ENCODE peak calls at places on chromosomes 5 and 9, in five cellular contexts. W, M, U, P and B are unnamed samples.

GRCh38 chr5:72511371-72512178 is 4.4 kb upstream of the ZNF366 start:
- DNase-seq in W (peak), M (no peak), U (no peak), P (no peak), B (no peak)

GRCh38 chr5:127518319-127518621 is 830 bp downstream of the PRRC1 start:
- DNase-seq in W (peak), M (peak), U (no peak), P (no peak), B (no peak)

GRCh38 chr5:74992791-74993190 is 59.6 kb downstream of the GCNT4 start:
- DNase-seq in W (no peak), M (no peak), U (no peak), P (no peak), B (no peak)

GRCh38 chr9:134205636-134206316 is 41.4 kb upstream of the RNU6ATAC start:
- DNase-seq in W (peak), M (no peak), U (no peak), P (peak), B (no peak)

GRCh38 chr5:134784241-134784920 is 25.8 kb downstream of the DDX46 start:
- DNase-seq in W (peak), M (peak), U (no peak), P (no peak), B (no peak)

GRCh38 chr5:134642931-134643530 is 5.6 kb upstream of the SEC24A start:
- DNase-seq in W (no peak), M (no peak), U (no peak), P (no peak), B (no peak)

GRCh38 chr5:73150872-73151271 is 22.1 kb upstream of the TMEM174 start:
- DNase-seq in W (no peak), M (no peak), U (no peak), P (no peak), B (no peak)

GRCh38 chr5:29982446-29982845 is 1211.0 kb upstream of the CDH6 start:
- DNase-seq in W (no peak), M (no peak), U (no peak), P (no peak), B (no peak)

GRCh38 chr9:69379250-69379982 is 54.4 kb downstream of the ENTREP1 start:
- DNase-seq in W (peak), M (peak), U (no peak), P (no peak), B (no peak)

GRCh38 chr9:107465467-107466451 is 23.8 kb downstream of the KLF4 start:
- DNase-seq in W (peak), M (peak), U (peak), P (no peak), B (no peak)

GRCh38 chr5:172350212-172351181 is 66.9 kb upstream of the UBTD2 start:
- DNase-seq in W (no peak), M (no peak), U (no peak), P (no peak), B (no peak)

GRCh38 chr5:83277154-83277553 is 194.4 kb upstream of the VCAN start:
- DNase-seq in W (no peak), M (no peak), U (no peak), P (no peak), B (no peak)

GRCh38 chr5:119365847-119366536 is 10.2 kb downstream of the TNFAIP8 start:
- DNase-seq in W (no peak), M (no peak), U (no peak), P (no peak), B (no peak)

GRCh38 chr9:131275332-131276106 is 791 bp downstream of the FAM78A start:
- DNase-seq in W (no peak), M (no peak), U (no peak), P (no peak), B (no peak)

GRCh38 chr5:80619081-80619480 is 35.4 kb upstream of the MSH3 start:
- DNase-seq in W (no peak), M (no peak), U (no peak), P (no peak), B (no peak)

GRCh38 chr9:137435980-137436760 is 5.0 kb downstream of the ENTPD8 start:
- DNase-seq in W (peak), M (peak), U (peak), P (no peak), B (no peak)

GRCh38 chr5:178532666-178533065 is 57.5 kb downstream of the COL23A1 start:
- DNase-seq in W (no peak), M (no peak), U (no peak), P (no peak), B (no peak)

GRCh38 chr9:100468041-100468440 is 4.9 kb upstream of the TMEFF1 start:
- DNase-seq in W (no peak), M (no peak), U (no peak), P (no peak), B (no peak)

GRCh38 chr9:113479150-113479761 is 15.7 kb downstream of the RGS3 start:
- DNase-seq in W (no peak), M (no peak), U (no peak), P (no peak), B (no peak)

GRCh38 chr9:35350827-35351549 is 138.9 kb upstream of the RUSC2 start:
- DNase-seq in W (peak), M (no peak), U (no peak), P (no peak), B (no peak)

GRCh38 chr9:107425110-107426025 is 64.2 kb downstream of the KLF4 start:
- DNase-seq in W (peak), M (peak), U (peak), P (no peak), B (no peak)

GRCh38 chr9:137579259-137579604 is 507 bp upstream of the DPH7 start:
- DNase-seq in W (no peak), M (no peak), U (no peak), P (no peak), B (no peak)

GRCh38 chr9:101578378-101578777 is 16.4 kb downstream of the PPP3R2 start:
- DNase-seq in W (no peak), M (no peak), U (no peak), P (no peak), B (peak)

GRCh38 chr5:134394932-134395331 is 16.7 kb downstream of the CDKN2AIPNL start:
- DNase-seq in W (peak), M (no peak), U (no peak), P (no peak), B (no peak)

GRCh38 chr9:79651251-79651795 is 79.6 kb downstream of the TLE4 start:
- DNase-seq in W (no peak), M (no peak), U (no peak), P (no peak), B (no peak)

GRCh38 chr9:14538529-14538928 is 154.7 kb downstream of the ZDHHC21 start:
- DNase-seq in W (no peak), M (no peak), U (no peak), P (no peak), B (no peak)

GRCh38 chr5:172113036-172113435 is 75.0 kb downstream of the STK10 start:
- DNase-seq in W (no peak), M (no peak), U (peak), P (no peak), B (no peak)

GRCh38 chr5:178113141-178113787 is at the start of gene N4BP3:
- DNase-seq in W (peak), M (peak), U (no peak), P (no peak), B (peak)

GRCh38 chr9:88458716-88459115 is 70.5 kb downstream of the SPIN1 start:
- DNase-seq in W (peak), M (no peak), U (no peak), P (no peak), B (no peak)

GRCh38 chr5:73250645-73251044 is 77.7 kb downstream of the TMEM174 start:
- DNase-seq in W (no peak), M (no peak), U (no peak), P (no peak), B (peak)

GRCh38 chr5:2908086-2908485 is 156.6 kb upstream of the IRX2 start:
- DNase-seq in W (no peak), M (no peak), U (no peak), P (no peak), B (no peak)

GRCh38 chr9:134518004-134518606 is 123.5 kb upstream of the COL5A1 start:
- DNase-seq in W (no peak), M (no peak), U (no peak), P (no peak), B (no peak)

GRCh38 chr5:98514106-98514665 is 259.3 kb upstream of the RGMB start:
- DNase-seq in W (peak), M (no peak), U (no peak), P (no peak), B (no peak)

GRCh38 chr9:93184439-93185221 is 691 bp downstream of the WNK2 start:
- DNase-seq in W (no peak), M (no peak), U (no peak), P (no peak), B (peak)

GRCh38 chr9:122904466-122904822 is 715 bp downstream of the RC3H2 start:
- DNase-seq in W (peak), M (peak), U (peak), P (no peak), B (peak)

GRCh38 chr5:11719888-11720481 is 184.3 kb downstream of the CTNND2 start:
- DNase-seq in W (peak), M (peak), U (peak), P (no peak), B (peak)

GRCh38 chr5:151954271-151954670 is 29.6 kb upstream of the GLRA1 start:
- DNase-seq in W (no peak), M (no peak), U (no peak), P (no peak), B (no peak)